ENCODE peak calls at places on chromosomes 13 and 19, in four cellular contexts. O, X, A and Y are unnamed samples.

GRCh38 chr19:14149509-14149994 is 13.2 kb upstream of the ASF1B start:
- DNase-seq in X (peak; percentile 51), O (peak; percentile 72), A (no peak), Y (peak; percentile 60)

GRCh38 chr13:46354143-46355087 is 32.6 kb downstream of the RUBCNL start:
- DNase-seq in O (no peak), X (peak; percentile 97), A (peak; percentile 92), Y (no peak)

GRCh38 chr13:76809369-76809768 is 76.8 kb downstream of the KCTD12 start:
- DNase-seq in X (no peak), A (peak; percentile 57), O (no peak), Y (no peak)

GRCh38 chr13:84894749-84895148 is 904.5 kb downstream of the SLITRK6 start:
- DNase-seq in A (no peak), O (no peak), X (no peak), Y (no peak)

GRCh38 chr13:42283574-42283973 is 11.6 kb downstream of the AKAP11 start:
- DNase-seq in A (no peak), X (no peak), O (no peak), Y (no peak)

GRCh38 chr13:112859817-112860190 is 109.2 kb upstream of the MCF2L start:
- DNase-seq in A (peak; percentile 27), X (peak; percentile 12), O (no peak), Y (no peak)

GRCh38 chr13:33676045-33676699 is 141.8 kb upstream of the RFC3 start:
- DNase-seq in A (peak; percentile 36), X (peak; percentile 39), O (no peak), Y (no peak)

GRCh38 chr13:94154362-94154761 is 325.1 kb downstream of the DCT start:
- DNase-seq in X (peak; percentile 50), O (no peak), A (peak; percentile 30), Y (no peak)

GRCh38 chr19:38837656-38838121 is 6.1 kb upstream of the ECH1 start:
- DNase-seq in X (peak; percentile 67), O (peak; percentile 78), A (peak; percentile 92), Y (no peak)

GRCh38 chr13:94825507-94825906 is 113.2 kb upstream of the SOX21 start:
- DNase-seq in A (no peak), X (no peak), O (peak; percentile 59), Y (no peak)

GRCh38 chr19:47726467-47726866 is 13.2 kb downstream of the EHD2 start:
- DNase-seq in O (no peak), X (peak; percentile 61), A (no peak), Y (no peak)

GRCh38 chr13:31765441-31765840 is 26.1 kb downstream of the RXFP2 start:
- DNase-seq in X (peak; percentile 88), O (no peak), A (no peak), Y (no peak)

GRCh38 chr19:45771331-45771933 is 2.4 kb upstream of the SIX5 start:
- DNase-seq in O (no peak), A (no peak), X (no peak), Y (no peak)

GRCh38 chr19:56725829-56726424 is 54.4 kb upstream of the ZNF835 start:
- DNase-seq in O (no peak), X (peak; percentile 16), A (peak; percentile 44), Y (no peak)

GRCh38 chr13:99086149-99086868 is 108.4 kb upstream of the DOCK9 start:
- DNase-seq in O (peak; percentile 85), A (peak; percentile 52), X (peak; percentile 91), Y (peak; percentile 65)

GRCh38 chr13:94661396-94661795 is 50.9 kb downstream of the SOX21 start:
- DNase-seq in O (no peak), A (no peak), X (no peak), Y (no peak)

GRCh38 chr13:65768545-65768944 is 1461.6 kb downstream of the PCDH9 start:
- DNase-seq in X (no peak), A (no peak), O (no peak), Y (no peak)

GRCh38 chr13:114102521-114103288 is 29.7 kb downstream of the RASA3 start:
- DNase-seq in A (no peak), X (no peak), O (no peak), Y (no peak)
- H4K20me1 ChIP-seq in A (no peaks in the 10 kb centered on the region), X (no peaks in the 10 kb centered on the region), O (no peaks in the 10 kb centered on the region), Y (no peaks in the 10 kb centered on the region)

DNA sequence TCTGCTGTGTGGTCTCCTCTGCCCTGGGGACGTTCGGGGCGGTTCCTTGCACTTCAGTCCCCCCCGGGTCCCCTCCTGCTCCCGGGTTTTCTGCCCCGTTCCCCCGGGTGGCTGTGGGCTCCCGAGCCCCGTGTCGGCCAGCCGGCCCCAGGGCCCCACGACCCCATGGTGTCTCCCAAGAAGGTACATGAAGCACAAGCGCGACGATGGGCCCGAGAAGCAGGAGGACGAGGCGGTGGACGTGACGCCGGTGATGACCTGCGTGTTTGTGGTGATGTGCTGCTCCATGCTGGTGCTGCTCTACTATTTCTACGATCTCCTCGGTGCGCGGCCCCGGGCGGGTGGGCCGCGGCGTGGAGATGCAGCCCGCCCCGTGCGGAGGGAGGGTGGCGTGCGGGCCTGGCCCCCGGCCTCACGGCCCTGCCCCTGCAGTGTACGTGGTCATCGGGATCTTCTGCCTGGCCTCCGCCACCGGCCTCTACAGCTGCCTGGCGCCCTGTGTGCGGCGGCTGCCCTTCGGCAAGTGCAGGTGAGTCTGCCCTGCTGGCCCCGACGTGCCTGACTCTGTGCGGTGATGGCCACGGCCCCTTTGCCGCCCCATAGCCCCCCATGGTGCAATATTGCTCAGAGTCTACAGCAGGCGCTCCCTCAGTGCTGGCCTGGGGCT is 11.3 kb downstream of the SPPL2B start:
- DNase-seq in X (no peak), O (no peak), A (no peak), Y (no peak)
- H3K36me3 ChIP-seq in X (no peaks in the 10 kb centered on the region), O (no peaks in the 10 kb centered on the region), A (no peaks in the 10 kb centered on the region), Y (peaks cover 1% of the 10 kb centered on the region)

GRCh38 chr19:33905937-33906577 is 109.4 kb downstream of the KCTD15 start:
- DNase-seq in A (peak; percentile 57), O (peak; percentile 75), X (peak; percentile 35), Y (no peak)
- TF ChIP-seq EZH2phosphoT487 in A (no peak), O (no peak), X (no peak), Y (no peak)

GRCh38 chr19:16624236-16624635 is 3.8 kb downstream of the MED26 start:
- DNase-seq in X (no peak), A (no peak), O (no peak), Y (no peak)
- H4K20me1 ChIP-seq in X (peaks cover 33% of the 10 kb centered on the region), A (peaks cover 82% of the 10 kb centered on the region), O (peaks cover 85% of the 10 kb centered on the region), Y (peaks cover 62% of the 10 kb centered on the region)

GRCh38 chr19:55046975-55047622 is 9.0 kb upstream of the GP6 start:
- DNase-seq in X (no peak), A (no peak), O (no peak), Y (no peak)
- H3K36me3 ChIP-seq in X (no peaks in the 10 kb centered on the region), A (peaks cover 55% of the 10 kb centered on the region), O (no peaks in the 10 kb centered on the region), Y (peaks cover 5% of the 10 kb centered on the region)

GRCh38 chr19:2190848-2191455 is 27.2 kb downstream of the DOT1L start:
- DNase-seq in O (no peak), A (no peak), X (no peak), Y (no peak)
- TF ChIP-seq EZH2phosphoT487 in O (no peak), A (no peak), X (no peak), Y (no peak)

GRCh38 chr19:2331601-2332246 is 3.2 kb downstream of the SPPL2B start:
- DNase-seq in X (no peak), A (no peak), O (no peak), Y (no peak)
- H4K20me1 ChIP-seq in X (no peaks in the 10 kb centered on the region), A (no peaks in the 10 kb centered on the region), O (no peaks in the 10 kb centered on the region), Y (no peaks in the 10 kb centered on the region)

DNA sequence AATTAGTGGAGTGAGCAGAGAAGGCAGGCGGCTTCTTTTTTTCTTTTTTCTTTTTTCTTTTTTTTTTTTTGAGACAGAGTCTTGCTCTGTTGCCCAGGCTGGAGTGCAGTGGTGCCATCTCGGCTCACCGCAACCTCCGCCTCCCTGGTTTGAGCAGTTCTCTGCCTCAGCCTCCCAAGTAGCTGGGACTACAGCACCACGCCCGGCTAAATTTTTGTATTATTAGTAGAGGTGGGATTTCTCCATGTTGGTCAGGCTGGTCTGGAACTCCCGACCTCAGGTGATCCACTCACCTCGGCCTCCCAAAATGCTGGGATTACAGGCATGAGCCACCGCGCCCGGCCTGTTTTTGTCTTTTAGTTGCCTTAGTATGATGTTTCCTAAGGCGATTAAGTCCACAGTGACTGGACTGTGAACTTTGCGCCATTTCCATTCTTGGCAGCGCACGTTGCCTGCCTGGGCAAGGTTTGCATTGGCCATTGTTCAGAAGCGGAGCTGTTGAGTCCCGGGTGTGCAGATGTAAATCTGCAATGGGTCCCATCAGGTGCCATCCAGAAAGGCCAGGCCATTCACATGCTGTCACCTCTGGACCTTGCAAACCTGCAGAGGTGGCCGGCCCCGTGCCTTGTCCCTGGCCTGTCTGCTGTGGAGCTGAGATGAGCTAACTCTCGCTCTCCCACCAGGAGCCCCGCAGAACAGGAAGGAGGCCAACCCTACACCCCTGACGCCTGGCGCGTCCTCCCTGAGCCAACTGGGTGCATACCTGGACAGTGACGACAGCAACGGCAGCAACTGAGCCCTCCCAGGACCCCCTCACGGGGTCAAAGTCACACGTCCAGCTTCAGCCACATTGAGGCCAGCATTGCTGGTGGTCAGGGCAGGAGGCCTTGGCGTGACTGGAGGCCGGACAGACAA is 10.9 kb upstream of the SHD start:
- DNase-seq in X (no peak), O (peak; percentile 16), A (no peak), Y (no peak)
- H3K36me3 ChIP-seq in X (peaks cover 4% of the 10 kb centered on the region), O (no peaks in the 10 kb centered on the region), A (peaks cover 5% of the 10 kb centered on the region), Y (peaks cover 5% of the 10 kb centered on the region)

DNA sequence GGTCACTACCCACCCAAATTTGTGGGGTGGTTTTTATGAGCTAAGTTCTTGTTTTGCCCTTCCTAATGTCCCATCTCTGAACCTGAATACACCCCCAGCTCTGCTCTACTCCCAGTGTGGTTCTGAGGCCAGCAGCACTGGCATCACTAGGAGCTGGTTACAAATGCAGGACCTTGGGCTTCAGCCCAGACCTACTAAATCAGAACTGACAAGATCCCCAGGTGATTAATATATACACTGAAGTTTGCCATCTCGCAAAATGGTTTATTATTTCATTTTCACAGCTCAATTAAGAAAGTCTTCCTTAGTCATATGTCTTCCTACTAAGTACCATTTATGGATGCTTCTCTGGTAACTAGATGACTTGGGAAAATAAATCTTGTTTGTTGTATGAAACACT is 67.8 kb downstream of the FOXO1 start:
- DNase-seq in A (no peak), X (no peak), O (no peak), Y (no peak)
- TF ChIP-seq EZH2phosphoT487 in A (no peak), X (no peak), O (no peak), Y (no peak)